ENCODE peak calls at places on chromosome 1, in six cellular contexts. One of them, this sample, is unnamed.

GRCh38 chr1:171595324-171595723 is 26.7 kb upstream of the MYOCOS start:
- DNase-seq in astrocyte: peak
- DNase-seq in AG09309: no peak
- DNase-seq in heart left ventricle: no peak
- DNase-seq in suprapubic skin: no peak
- DNase-seq in fibroblast of lung: peak
- DNase-seq in this sample: no peak

GRCh38 chr1:246001821-246002220 is 505.3 kb downstream of the SMYD3 start:
- DNase-seq in astrocyte: peak
- DNase-seq in AG09309: no peak
- DNase-seq in heart left ventricle: no peak
- DNase-seq in suprapubic skin: no peak
- DNase-seq in fibroblast of lung: peak
- DNase-seq in this sample: no peak

GRCh38 chr1:99766378-99766800 is at the start of gene FRRS1:
- DNase-seq in astrocyte: peak
- DNase-seq in AG09309: peak
- DNase-seq in heart left ventricle: peak
- DNase-seq in suprapubic skin: no peak
- DNase-seq in fibroblast of lung: peak
- DNase-seq in this sample: peak

GRCh38 chr1:161725888-161726630 is 4.7 kb downstream of the FCRLB start:
- DNase-seq in astrocyte: peak
- DNase-seq in AG09309: no peak
- DNase-seq in heart left ventricle: peak
- DNase-seq in suprapubic skin: peak
- DNase-seq in fibroblast of lung: peak
- DNase-seq in this sample: no peak

GRCh38 chr1:168842916-168843315 is 113.9 kb upstream of the DPT start:
- DNase-seq in astrocyte: no peak
- DNase-seq in AG09309: no peak
- DNase-seq in heart left ventricle: no peak
- DNase-seq in suprapubic skin: no peak
- DNase-seq in fibroblast of lung: no peak
- DNase-seq in this sample: no peak

GRCh38 chr1:235079443-235079967 is 49.1 kb downstream of the TOMM20 start:
- DNase-seq in astrocyte: peak
- DNase-seq in AG09309: no peak
- DNase-seq in heart left ventricle: peak
- DNase-seq in suprapubic skin: no peak
- DNase-seq in fibroblast of lung: no peak
- DNase-seq in this sample: no peak

GRCh38 chr1:14494931-14495330 is 103.6 kb upstream of the KAZN start:
- DNase-seq in astrocyte: no peak
- DNase-seq in AG09309: no peak
- DNase-seq in heart left ventricle: no peak
- DNase-seq in suprapubic skin: no peak
- DNase-seq in fibroblast of lung: no peak
- DNase-seq in this sample: no peak

GRCh38 chr1:119779869-119780356 is 11.2 kb upstream of the HMGCS2 start:
- DNase-seq in astrocyte: no peak
- DNase-seq in AG09309: no peak
- DNase-seq in heart left ventricle: peak
- DNase-seq in suprapubic skin: no peak
- DNase-seq in fibroblast of lung: peak
- DNase-seq in this sample: no peak

GRCh38 chr1:184953600-184954219 is 20.6 kb downstream of the NIBAN1 start:
- DNase-seq in astrocyte: peak
- DNase-seq in AG09309: no peak
- DNase-seq in heart left ventricle: no peak
- DNase-seq in suprapubic skin: no peak
- DNase-seq in fibroblast of lung: no peak
- DNase-seq in this sample: no peak

GRCh38 chr1:247293047-247293446 is 37.2 kb downstream of the VN1R5 start:
- DNase-seq in astrocyte: peak
- DNase-seq in AG09309: peak
- DNase-seq in heart left ventricle: no peak
- DNase-seq in suprapubic skin: peak
- DNase-seq in fibroblast of lung: peak
- DNase-seq in this sample: no peak

GRCh38 chr1:239091537-239091936 is 294.8 kb upstream of the CHRM3 start:
- DNase-seq in astrocyte: no peak
- DNase-seq in AG09309: no peak
- DNase-seq in heart left ventricle: no peak
- DNase-seq in suprapubic skin: no peak
- DNase-seq in fibroblast of lung: no peak
- DNase-seq in this sample: no peak

GRCh38 chr1:41417335-41417682 is 56.1 kb downstream of the FOXO6 start:
- DNase-seq in astrocyte: no peak
- DNase-seq in AG09309: no peak
- DNase-seq in heart left ventricle: no peak
- DNase-seq in suprapubic skin: no peak
- DNase-seq in fibroblast of lung: no peak
- DNase-seq in this sample: no peak

GRCh38 chr1:30719406-30720270 is 3.7 kb downstream of the MATN1 start:
- DNase-seq in astrocyte: peak
- DNase-seq in AG09309: no peak
- DNase-seq in heart left ventricle: no peak
- DNase-seq in suprapubic skin: no peak
- DNase-seq in fibroblast of lung: peak
- DNase-seq in this sample: no peak

GRCh38 chr1:29349871-29350491 is 113.7 kb downstream of the PTPRU start:
- DNase-seq in astrocyte: no peak
- DNase-seq in AG09309: no peak
- DNase-seq in heart left ventricle: no peak
- DNase-seq in suprapubic skin: no peak
- DNase-seq in fibroblast of lung: no peak
- DNase-seq in this sample: no peak

GRCh38 chr1:160652924-160653619 is 6.2 kb upstream of the SLAMF1 start:
- DNase-seq in astrocyte: no peak
- DNase-seq in AG09309: no peak
- DNase-seq in heart left ventricle: no peak
- DNase-seq in suprapubic skin: no peak
- DNase-seq in fibroblast of lung: no peak
- DNase-seq in this sample: no peak

GRCh38 chr1:20322825-20323612 is 32.3 kb downstream of the VWA5B1 start:
- DNase-seq in astrocyte: peak
- DNase-seq in AG09309: peak
- DNase-seq in heart left ventricle: no peak
- DNase-seq in suprapubic skin: no peak
- DNase-seq in fibroblast of lung: peak
- DNase-seq in this sample: no peak

GRCh38 chr1:1433804-1434130 is 1.7 kb upstream of the VWA1 start:
- DNase-seq in astrocyte: peak
- DNase-seq in AG09309: no peak
- DNase-seq in heart left ventricle: no peak
- DNase-seq in suprapubic skin: no peak
- DNase-seq in fibroblast of lung: no peak
- DNase-seq in this sample: no peak

GRCh38 chr1:30670195-30671060 is 53.0 kb downstream of the MATN1 start:
- DNase-seq in astrocyte: peak
- DNase-seq in AG09309: peak
- DNase-seq in heart left ventricle: no peak
- DNase-seq in suprapubic skin: no peak
- DNase-seq in fibroblast of lung: peak
- DNase-seq in this sample: peak

GRCh38 chr1:163820748-163821147 is 499.0 kb downstream of the NUF2 start:
- DNase-seq in astrocyte: no peak
- DNase-seq in AG09309: no peak
- DNase-seq in heart left ventricle: no peak
- DNase-seq in suprapubic skin: no peak
- DNase-seq in fibroblast of lung: peak
- DNase-seq in this sample: no peak

GRCh38 chr1:206584265-206584648 is 28.0 kb downstream of the EIF2D start:
- DNase-seq in astrocyte: no peak
- DNase-seq in AG09309: no peak
- DNase-seq in heart left ventricle: no peak
- DNase-seq in suprapubic skin: no peak
- DNase-seq in fibroblast of lung: no peak
- DNase-seq in this sample: no peak

GRCh38 chr1:103788377-103788776 is 38.7 kb downstream of the AMY1C start:
- DNase-seq in astrocyte: no peak
- DNase-seq in AG09309: no peak
- DNase-seq in heart left ventricle: no peak
- DNase-seq in suprapubic skin: no peak
- DNase-seq in fibroblast of lung: peak
- DNase-seq in this sample: no peak

GRCh38 chr1:230124187-230125128 is 57.4 kb downstream of the GALNT2 start:
- DNase-seq in astrocyte: peak
- DNase-seq in AG09309: no peak
- DNase-seq in heart left ventricle: no peak
- DNase-seq in suprapubic skin: no peak
- DNase-seq in fibroblast of lung: peak
- DNase-seq in this sample: no peak

GRCh38 chr1:205226868-205227583 is 720 bp upstream of the TMCC2 start:
- DNase-seq in astrocyte: peak
- DNase-seq in AG09309: no peak
- DNase-seq in heart left ventricle: no peak
- DNase-seq in suprapubic skin: no peak
- DNase-seq in fibroblast of lung: peak
- DNase-seq in this sample: no peak

GRCh38 chr1:95118019-95118499 is 904 bp downstream of the TLCD4 start:
- DNase-seq in astrocyte: no peak
- DNase-seq in AG09309: no peak
- DNase-seq in heart left ventricle: peak
- DNase-seq in suprapubic skin: no peak
- DNase-seq in fibroblast of lung: peak
- DNase-seq in this sample: no peak

GRCh38 chr1:66929289-66929688 is 4.5 kb downstream of the MIER1 start:
- DNase-seq in astrocyte: no peak
- DNase-seq in AG09309: no peak
- DNase-seq in heart left ventricle: no peak
- DNase-seq in suprapubic skin: no peak
- DNase-seq in fibroblast of lung: no peak
- DNase-seq in this sample: no peak
- H3K4me3 ChIP-seq in astrocyte: peak
- H3K4me3 ChIP-seq in AG09309: peak
- H3K4me3 ChIP-seq in heart left ventricle: peak
- H3K4me3 ChIP-seq in suprapubic skin: peak
- H3K4me3 ChIP-seq in fibroblast of lung: peak
- H3K4me3 ChIP-seq in this sample: peak

DNA sequence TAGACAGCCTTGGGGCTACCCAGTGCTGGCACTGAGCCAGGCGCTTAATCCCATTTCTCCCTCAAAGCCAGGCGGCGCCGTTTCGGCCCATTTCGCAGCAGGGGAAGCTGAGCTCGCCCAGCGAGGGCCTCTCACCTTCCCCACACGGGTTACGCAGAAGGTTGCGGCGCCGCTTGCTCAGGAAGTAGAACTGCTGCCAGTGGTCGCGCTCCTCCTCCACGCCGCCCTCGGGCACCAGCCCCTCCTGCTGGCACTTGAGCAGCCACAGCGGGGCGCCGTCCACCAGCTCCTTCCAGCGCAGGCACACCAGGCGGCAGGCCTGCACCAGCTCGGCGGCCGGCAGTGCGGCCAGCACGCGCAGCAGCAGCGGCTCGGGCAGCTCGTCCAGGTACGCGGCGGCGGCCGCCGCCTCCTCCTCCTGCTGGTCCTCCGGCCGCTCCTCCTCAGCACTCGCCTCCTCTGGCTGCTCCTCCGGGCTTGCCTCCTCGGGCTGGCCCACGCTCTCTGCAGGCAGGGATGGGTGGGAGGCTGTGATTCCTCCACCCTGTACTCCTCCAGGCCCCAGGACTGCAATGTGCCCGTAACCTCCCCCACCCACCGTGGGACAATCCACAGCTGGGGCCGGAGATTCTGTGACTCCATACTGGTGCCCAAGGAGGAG is 3.8 kb downstream of the FBXO2 start:
- DNase-seq in astrocyte: peak
- DNase-seq in AG09309: no peak
- DNase-seq in heart left ventricle: peak
- DNase-seq in suprapubic skin: peak
- DNase-seq in fibroblast of lung: peak
- DNase-seq in this sample: peak
- H3K4me3 ChIP-seq in astrocyte: no peak
- H3K4me3 ChIP-seq in AG09309: no peak
- H3K4me3 ChIP-seq in heart left ventricle: no peak
- H3K4me3 ChIP-seq in suprapubic skin: peak
- H3K4me3 ChIP-seq in fibroblast of lung: no peak
- H3K4me3 ChIP-seq in this sample: no peak

DNA sequence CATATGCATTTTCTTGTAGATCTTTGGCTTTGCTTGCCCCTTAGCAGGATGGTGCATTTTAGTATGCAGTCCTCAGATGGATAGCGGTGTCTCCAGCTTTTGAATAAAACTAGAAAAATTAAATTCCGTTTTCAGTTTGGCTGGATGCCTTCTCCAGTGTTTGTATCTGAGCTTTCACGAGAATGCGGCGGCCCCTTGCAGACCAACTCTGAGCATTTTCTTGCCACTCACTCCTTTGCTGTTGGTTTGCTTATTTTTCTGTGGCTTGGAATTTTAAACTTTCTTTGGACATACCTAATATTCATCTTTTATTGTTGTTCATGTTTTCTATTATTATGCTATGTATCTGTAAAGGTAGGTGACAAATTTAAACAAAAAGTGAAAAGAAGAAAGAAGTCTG is 192.6 kb downstream of the NFIA start:
- DNase-seq in astrocyte: no peak
- DNase-seq in AG09309: no peak
- DNase-seq in heart left ventricle: no peak
- DNase-seq in suprapubic skin: no peak
- DNase-seq in fibroblast of lung: no peak
- DNase-seq in this sample: no peak
- H3K4me3 ChIP-seq in astrocyte: no peak
- H3K4me3 ChIP-seq in AG09309: no peak
- H3K4me3 ChIP-seq in heart left ventricle: no peak
- H3K4me3 ChIP-seq in suprapubic skin: no peak
- H3K4me3 ChIP-seq in fibroblast of lung: no peak
- H3K4me3 ChIP-seq in this sample: no peak

GRCh38 chr1:6026095-6026809 is 19.4 kb upstream of the KCNAB2 start:
- DNase-seq in astrocyte: no peak
- DNase-seq in AG09309: no peak
- DNase-seq in heart left ventricle: peak
- DNase-seq in suprapubic skin: peak
- DNase-seq in fibroblast of lung: no peak
- DNase-seq in this sample: peak
- H3K4me3 ChIP-seq in astrocyte: no peak
- H3K4me3 ChIP-seq in AG09309: no peak
- H3K4me3 ChIP-seq in heart left ventricle: peak
- H3K4me3 ChIP-seq in suprapubic skin: peak
- H3K4me3 ChIP-seq in fibroblast of lung: no peak
- H3K4me3 ChIP-seq in this sample: no peak

GRCh38 chr1:24155011-24155782 is 12.3 kb upstream of the IL22RA1 start:
- DNase-seq in astrocyte: no peak
- DNase-seq in AG09309: no peak
- DNase-seq in heart left ventricle: no peak
- DNase-seq in suprapubic skin: no peak
- DNase-seq in fibroblast of lung: no peak
- DNase-seq in this sample: no peak
- H3K4me3 ChIP-seq in astrocyte: no peak
- H3K4me3 ChIP-seq in AG09309: no peak
- H3K4me3 ChIP-seq in heart left ventricle: no peak
- H3K4me3 ChIP-seq in suprapubic skin: no peak
- H3K4me3 ChIP-seq in fibroblast of lung: no peak
- H3K4me3 ChIP-seq in this sample: no peak